ENCODE peak calls at places on chromosomes 6 and 20, in seven cellular contexts. One of them, this sample, is unnamed.

GRCh38 chr20:35129647-35130069 is 17.5 kb downstream of the EDEM2 start:
- DNase-seq in lung: no peak
- DNase-seq in K562: no peak
- DNase-seq in CD8-positive, alpha-beta T cell: no peak
- DNase-seq in tibial artery: no peak
- DNase-seq in mammary epithelial cell: peak; percentile 32
- DNase-seq in adrenal gland: no peak
- DNase-seq in this sample: no peak

GRCh38 chr6:73180718-73181619 is 44.3 kb downstream of the KHDC1L start:
- DNase-seq in mammary epithelial cell: peak; percentile 59
- DNase-seq in tibial artery: no peak
- DNase-seq in K562: peak; percentile 37
- DNase-seq in lung: no peak
- DNase-seq in adrenal gland: no peak
- DNase-seq in CD8-positive, alpha-beta T cell: no peak
- DNase-seq in this sample: no peak

GRCh38 chr6:67629268-67629667 is 1005.8 kb upstream of the ADGRB3 start:
- DNase-seq in K562: no peak
- DNase-seq in mammary epithelial cell: no peak
- DNase-seq in tibial artery: no peak
- DNase-seq in lung: no peak
- DNase-seq in adrenal gland: no peak
- DNase-seq in CD8-positive, alpha-beta T cell: no peak
- DNase-seq in this sample: no peak

GRCh38 chr6:19788684-19789083 is 48.5 kb upstream of the ID4 start:
- DNase-seq in tibial artery: no peak
- DNase-seq in mammary epithelial cell: no peak
- DNase-seq in CD8-positive, alpha-beta T cell: no peak
- DNase-seq in lung: no peak
- DNase-seq in K562: no peak
- DNase-seq in adrenal gland: no peak
- DNase-seq in this sample: no peak

GRCh38 chr6:41450581-41450980 is 95.6 kb upstream of the FOXP4 start:
- DNase-seq in CD8-positive, alpha-beta T cell: no peak
- DNase-seq in tibial artery: no peak
- DNase-seq in lung: no peak
- DNase-seq in mammary epithelial cell: no peak
- DNase-seq in K562: no peak
- DNase-seq in adrenal gland: no peak
- DNase-seq in this sample: no peak

GRCh38 chr6:87029711-87030314 is 65.1 kb downstream of the CGA start:
- DNase-seq in CD8-positive, alpha-beta T cell: no peak
- DNase-seq in tibial artery: no peak
- DNase-seq in adrenal gland: no peak
- DNase-seq in lung: no peak
- DNase-seq in mammary epithelial cell: peak; percentile 27
- DNase-seq in K562: peak; percentile 52
- DNase-seq in this sample: no peak

GRCh38 chr20:829531-829930 is 4.0 kb upstream of the FAM110A start:
- DNase-seq in CD8-positive, alpha-beta T cell: no peak
- DNase-seq in mammary epithelial cell: no peak
- DNase-seq in K562: no peak
- DNase-seq in lung: no peak
- DNase-seq in adrenal gland: no peak
- DNase-seq in tibial artery: no peak
- DNase-seq in this sample: no peak

GRCh38 chr6:30572078-30572605 is 900 bp downstream of the ABCF1 start:
- DNase-seq in CD8-positive, alpha-beta T cell: no peak
- DNase-seq in lung: no peak
- DNase-seq in K562: no peak
- DNase-seq in mammary epithelial cell: peak; percentile 64
- DNase-seq in tibial artery: no peak
- DNase-seq in adrenal gland: no peak
- DNase-seq in this sample: no peak

GRCh38 chr6:167558213-167558869 is 233.5 kb downstream of the TTLL2 start:
- DNase-seq in adrenal gland: no peak
- DNase-seq in lung: no peak
- DNase-seq in mammary epithelial cell: no peak
- DNase-seq in tibial artery: no peak
- DNase-seq in K562: no peak
- DNase-seq in CD8-positive, alpha-beta T cell: no peak
- DNase-seq in this sample: no peak

GRCh38 chr6:107704377-107705013 is 119.6 kb downstream of the SCML4 start:
- DNase-seq in adrenal gland: peak; percentile 44
- DNase-seq in CD8-positive, alpha-beta T cell: no peak
- DNase-seq in K562: peak; percentile 63
- DNase-seq in mammary epithelial cell: no peak
- DNase-seq in lung: no peak
- DNase-seq in tibial artery: no peak
- DNase-seq in this sample: no peak

GRCh38 chr6:72984981-72985665 is 240.2 kb downstream of the KHDC1L start:
- DNase-seq in K562: no peak
- DNase-seq in mammary epithelial cell: no peak
- DNase-seq in tibial artery: no peak
- DNase-seq in CD8-positive, alpha-beta T cell: no peak
- DNase-seq in lung: no peak
- DNase-seq in adrenal gland: no peak
- DNase-seq in this sample: no peak

GRCh38 chr6:91438570-91438969 is 851.7 kb upstream of the MAP3K7 start:
- DNase-seq in CD8-positive, alpha-beta T cell: no peak
- DNase-seq in adrenal gland: no peak
- DNase-seq in tibial artery: no peak
- DNase-seq in mammary epithelial cell: no peak
- DNase-seq in lung: no peak
- DNase-seq in K562: no peak
- DNase-seq in this sample: no peak

GRCh38 chr20:12053348-12053747 is 135.7 kb downstream of the BTBD3 start:
- DNase-seq in mammary epithelial cell: peak; percentile 53
- DNase-seq in K562: no peak
- DNase-seq in CD8-positive, alpha-beta T cell: no peak
- DNase-seq in adrenal gland: no peak
- DNase-seq in lung: no peak
- DNase-seq in tibial artery: no peak
- DNase-seq in this sample: no peak

GRCh38 chr6:1426416-1426815 is 37.0 kb downstream of the FOXF2 start:
- DNase-seq in adrenal gland: no peak
- DNase-seq in K562: no peak
- DNase-seq in mammary epithelial cell: no peak
- DNase-seq in lung: no peak
- DNase-seq in tibial artery: no peak
- DNase-seq in CD8-positive, alpha-beta T cell: no peak
- DNase-seq in this sample: no peak

GRCh38 chr6:166591026-166591425 is 4.5 kb upstream of the RAMACL start:
- DNase-seq in mammary epithelial cell: no peak
- DNase-seq in K562: no peak
- DNase-seq in adrenal gland: no peak
- DNase-seq in lung: no peak
- DNase-seq in tibial artery: no peak
- DNase-seq in CD8-positive, alpha-beta T cell: no peak
- DNase-seq in this sample: no peak

GRCh38 chr6:29641430-29642213 is 8.6 kb upstream of the GABBR1 start:
- DNase-seq in adrenal gland: no peak
- DNase-seq in mammary epithelial cell: peak; percentile 27
- DNase-seq in tibial artery: no peak
- DNase-seq in CD8-positive, alpha-beta T cell: peak; percentile 37
- DNase-seq in lung: no peak
- DNase-seq in K562: peak; percentile 26
- DNase-seq in this sample: no peak

GRCh38 chr6:1290805-1291204 is 21.1 kb upstream of the FOXQ1 start:
- DNase-seq in CD8-positive, alpha-beta T cell: no peak
- DNase-seq in mammary epithelial cell: no peak
- DNase-seq in adrenal gland: no peak
- DNase-seq in tibial artery: no peak
- DNase-seq in K562: no peak
- DNase-seq in lung: no peak
- DNase-seq in this sample: no peak

GRCh38 chr6:422423-423061 is 31.0 kb downstream of the IRF4 start:
- DNase-seq in mammary epithelial cell: peak; percentile 91
- DNase-seq in CD8-positive, alpha-beta T cell: peak; percentile 58
- DNase-seq in adrenal gland: peak; percentile 79
- DNase-seq in lung: peak; percentile 52
- DNase-seq in K562: no peak
- DNase-seq in tibial artery: no peak
- DNase-seq in this sample: no peak

GRCh38 chr20:2762578-2763131 is 37.8 kb downstream of the CPXM1 start:
- DNase-seq in mammary epithelial cell: no peak
- DNase-seq in adrenal gland: no peak
- DNase-seq in tibial artery: no peak
- DNase-seq in CD8-positive, alpha-beta T cell: no peak
- DNase-seq in K562: no peak
- DNase-seq in lung: no peak
- DNase-seq in this sample: no peak

GRCh38 chr20:48826883-48827771 is 672 bp downstream of the PREX1 start:
- DNase-seq in mammary epithelial cell: no peak
- DNase-seq in lung: no peak
- DNase-seq in tibial artery: no peak
- DNase-seq in CD8-positive, alpha-beta T cell: peak; percentile 40
- DNase-seq in K562: no peak
- DNase-seq in adrenal gland: no peak
- DNase-seq in this sample: no peak

GRCh38 chr20:5749512-5750490 is at the start of gene SHLD1:
- DNase-seq in tibial artery: peak; percentile 84
- DNase-seq in CD8-positive, alpha-beta T cell: peak; percentile 82
- DNase-seq in K562: peak; percentile 67
- DNase-seq in adrenal gland: peak; percentile 90
- DNase-seq in lung: peak; percentile 88
- DNase-seq in mammary epithelial cell: peak; percentile 72
- DNase-seq in this sample: peak; percentile 87

GRCh38 chr20:4026093-4026601 is 10.8 kb upstream of the RNF24 start:
- DNase-seq in adrenal gland: no peak
- DNase-seq in lung: no peak
- DNase-seq in K562: peak; percentile 22
- DNase-seq in CD8-positive, alpha-beta T cell: no peak
- DNase-seq in mammary epithelial cell: peak; percentile 69
- DNase-seq in tibial artery: no peak
- DNase-seq in this sample: peak; percentile 55

GRCh38 chr20:36786663-36787062 is 13.1 kb upstream of the DSN1 start:
- DNase-seq in K562: no peak
- DNase-seq in CD8-positive, alpha-beta T cell: no peak
- DNase-seq in mammary epithelial cell: no peak
- DNase-seq in lung: no peak
- DNase-seq in adrenal gland: no peak
- DNase-seq in tibial artery: no peak
- DNase-seq in this sample: no peak

GRCh38 chr6:55758156-55758942 is 117.0 kb downstream of the BMP5 start:
- DNase-seq in CD8-positive, alpha-beta T cell: no peak
- DNase-seq in K562: no peak
- DNase-seq in adrenal gland: no peak
- DNase-seq in mammary epithelial cell: peak; percentile 93
- DNase-seq in tibial artery: peak; percentile 27
- DNase-seq in lung: no peak
- DNase-seq in this sample: no peak

GRCh38 chr20:51258582-51259175 is 235.8 kb upstream of the KCNG1 start:
- DNase-seq in K562: no peak
- DNase-seq in CD8-positive, alpha-beta T cell: no peak
- DNase-seq in adrenal gland: no peak
- DNase-seq in mammary epithelial cell: peak; percentile 96
- DNase-seq in lung: no peak
- DNase-seq in tibial artery: no peak
- DNase-seq in this sample: no peak

GRCh38 chr6:53673138-53673801 is 7.7 kb upstream of the KLHL31 start:
- DNase-seq in mammary epithelial cell: peak; percentile 57
- DNase-seq in tibial artery: no peak
- DNase-seq in K562: no peak
- DNase-seq in adrenal gland: peak; percentile 61
- DNase-seq in lung: no peak
- DNase-seq in CD8-positive, alpha-beta T cell: no peak
- DNase-seq in this sample: no peak

GRCh38 chr20:54479138-54479906 is 3.9 kb downstream of the DOK5 start:
- DNase-seq in adrenal gland: no peak
- DNase-seq in tibial artery: no peak
- DNase-seq in lung: no peak
- DNase-seq in K562: no peak
- DNase-seq in mammary epithelial cell: no peak
- DNase-seq in CD8-positive, alpha-beta T cell: no peak
- DNase-seq in this sample: no peak

DNA sequence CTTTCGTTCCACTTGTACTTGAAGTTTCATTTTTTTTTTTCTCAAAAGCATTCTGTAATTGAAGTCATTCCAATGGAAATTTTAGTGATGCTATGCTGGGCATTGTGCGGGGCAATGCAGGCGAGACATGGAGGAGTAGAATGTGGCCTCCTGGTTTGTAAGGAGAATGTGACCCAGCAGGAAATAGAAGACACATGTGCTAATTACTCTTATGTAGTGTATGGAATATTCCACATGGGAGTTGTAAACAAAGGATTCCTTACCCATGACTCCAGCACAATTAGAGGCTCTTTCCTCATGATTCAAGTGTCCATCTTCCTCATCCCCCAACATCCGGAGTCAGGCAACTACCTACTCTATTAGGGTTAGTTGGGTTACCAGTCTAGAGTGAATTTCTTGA is 14.9 kb upstream of the RFPL4B start:
- DNase-seq in CD8-positive, alpha-beta T cell: no peak
- DNase-seq in tibial artery: no peak
- DNase-seq in adrenal gland: no peak
- DNase-seq in K562: no peak
- DNase-seq in lung: no peak
- DNase-seq in mammary epithelial cell: no peak
- DNase-seq in this sample: no peak
- H3K27ac ChIP-seq in CD8-positive, alpha-beta T cell: no peak overlapping the region
- H3K27ac ChIP-seq in tibial artery: no peak overlapping the region
- H3K27ac ChIP-seq in adrenal gland: no peak overlapping the region
- H3K27ac ChIP-seq in K562: no peak overlapping the region
- H3K27ac ChIP-seq in lung: no peak overlapping the region
- H3K27ac ChIP-seq in mammary epithelial cell: no peak overlapping the region
- H3K27ac ChIP-seq in this sample: no peak overlapping the region

GRCh38 chr6:13673825-13674444 is 37.7 kb downstream of the RANBP9 start:
- DNase-seq in adrenal gland: no peak
- DNase-seq in mammary epithelial cell: no peak
- DNase-seq in CD8-positive, alpha-beta T cell: no peak
- DNase-seq in lung: no peak
- DNase-seq in K562: no peak
- DNase-seq in tibial artery: no peak
- DNase-seq in this sample: no peak
- H3K4me3 ChIP-seq in adrenal gland: no peak overlapping the region
- H3K4me3 ChIP-seq in mammary epithelial cell: no peak overlapping the region
- H3K4me3 ChIP-seq in CD8-positive, alpha-beta T cell: no peak overlapping the region
- H3K4me3 ChIP-seq in lung: no peak overlapping the region
- H3K4me3 ChIP-seq in K562: peak overlapping the region; percentile 4
- H3K4me3 ChIP-seq in tibial artery: no peak overlapping the region
- H3K4me3 ChIP-seq in this sample: no peak overlapping the region

DNA sequence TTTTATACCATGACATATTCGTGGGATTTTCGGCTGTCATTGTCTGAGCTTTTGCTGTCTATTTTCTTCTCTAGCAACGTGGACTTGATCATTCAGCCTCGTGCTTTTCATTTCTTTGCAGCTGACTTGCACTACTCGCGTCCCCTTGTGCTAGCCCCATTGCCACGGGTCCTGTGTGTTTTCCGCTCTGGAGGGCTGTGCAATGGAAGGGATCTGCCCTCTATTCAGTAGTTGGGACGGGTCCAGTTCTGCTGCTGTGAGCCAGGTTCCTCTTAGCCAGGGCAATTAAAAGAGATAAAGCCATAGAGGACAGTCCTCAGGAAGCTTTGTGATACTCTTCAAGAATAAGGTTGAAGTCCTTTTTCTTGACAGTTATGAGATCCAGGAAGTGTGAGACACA is 17.6 kb downstream of the NEDD9 start:
- DNase-seq in tibial artery: no peak
- DNase-seq in CD8-positive, alpha-beta T cell: no peak
- DNase-seq in lung: no peak
- DNase-seq in adrenal gland: no peak
- DNase-seq in mammary epithelial cell: no peak
- DNase-seq in K562: no peak
- DNase-seq in this sample: no peak
- H3K4me1 ChIP-seq in tibial artery: peaks cover 79% of the 10 kb centered on the region
- H3K4me1 ChIP-seq in CD8-positive, alpha-beta T cell: peaks cover 15% of the 10 kb centered on the region
- H3K4me1 ChIP-seq in lung: peaks cover 39% of the 10 kb centered on the region
- H3K4me1 ChIP-seq in adrenal gland: peaks cover 22% of the 10 kb centered on the region
- H3K4me1 ChIP-seq in mammary epithelial cell: peaks cover 24% of the 10 kb centered on the region
- H3K4me1 ChIP-seq in K562: no peaks in the 10 kb centered on the region
- H3K4me1 ChIP-seq in this sample: no peaks in the 10 kb centered on the region

GRCh38 chr6:110882824-110883554 is 8.4 kb downstream of the AMD1 start:
- DNase-seq in tibial artery: no peak
- DNase-seq in K562: no peak
- DNase-seq in lung: no peak
- DNase-seq in CD8-positive, alpha-beta T cell: no peak
- DNase-seq in mammary epithelial cell: no peak
- DNase-seq in adrenal gland: no peak
- DNase-seq in this sample: no peak
- H3K27ac ChIP-seq in tibial artery: no peak overlapping the region
- H3K27ac ChIP-seq in K562: no peak overlapping the region
- H3K27ac ChIP-seq in lung: peak overlapping the region; percentile 12
- H3K27ac ChIP-seq in CD8-positive, alpha-beta T cell: no peak overlapping the region
- H3K27ac ChIP-seq in mammary epithelial cell: no peak overlapping the region
- H3K27ac ChIP-seq in adrenal gland: no peak overlapping the region
- H3K27ac ChIP-seq in this sample: no peak overlapping the region

This sample was measured in right atrium auricular region.